ENCODE peak calls at places on chromosomes 5 and 9, in seven cellular contexts. O, Y, P, Q, D, V and E are unnamed samples.
A peak's percentile ranks its signal among the peaks of the same experiment; 100 is the strongest.

GRCh38 chr9:33813712-33814641 is 3.0 kb upstream of the UBE2R2 start:
- DNase-seq in O (peak; percentile 30), Y (peak; percentile 64), P (peak; percentile 62), Q (no peak), D (no peak), V (peak; percentile 43), E (no peak)

GRCh38 chr5:71482132-71482531 is 26.7 kb downstream of the BDP1 start:
- DNase-seq in O (no peak), Y (peak; percentile 46), P (no peak), Q (no peak), D (no peak), V (no peak), E (no peak)

GRCh38 chr9:76459691-76460635 is 981 bp downstream of the GCNT1 start:
- DNase-seq in O (peak; percentile 35), Y (peak; percentile 30), P (peak; percentile 79), Q (peak; percentile 23), D (no peak), V (peak; percentile 27), E (no peak)

GRCh38 chr5:172162348-172162747 is 25.7 kb downstream of the STK10 start:
- DNase-seq in O (no peak), Y (no peak), P (no peak), Q (no peak), D (no peak), V (no peak), E (no peak)

GRCh38 chr5:133219296-133219695 is 167.5 kb downstream of the HSPA4 start:
- DNase-seq in O (no peak), Y (no peak), P (no peak), Q (no peak), D (no peak), V (no peak), E (no peak)

GRCh38 chr9:107425110-107426025 is 64.2 kb downstream of the KLF4 start:
- DNase-seq in O (peak; percentile 75), Y (peak; percentile 81), P (no peak), Q (peak; percentile 58), D (peak; percentile 13), V (peak; percentile 66), E (no peak)

GRCh38 chr5:1793966-1794895 is 5.4 kb downstream of the MRPL36 start:
- DNase-seq in O (peak; percentile 53), Y (peak; percentile 96), P (peak; percentile 40), Q (no peak), D (no peak), V (peak; percentile 36), E (no peak)

GRCh38 chr5:123755587-123756324 is 243.8 kb downstream of the CSNK1G3 start:
- DNase-seq in O (no peak), Y (no peak), P (no peak), Q (no peak), D (no peak), V (no peak), E (no peak)

GRCh38 chr9:4196376-4196775 is 103.5 kb downstream of the GLIS3 start:
- DNase-seq in O (no peak), Y (peak; percentile 73), P (no peak), Q (no peak), D (no peak), V (no peak), E (no peak)

GRCh38 chr5:87191645-87192044 is 76.0 kb upstream of the RASA1 start:
- DNase-seq in O (peak; percentile 8), Y (no peak), P (no peak), Q (no peak), D (no peak), V (no peak), E (no peak)

GRCh38 chr9:34612788-34613390 is 992 bp upstream of the RPP25L start:
- DNase-seq in O (peak; percentile 81), Y (peak; percentile 72), P (no peak), Q (peak; percentile 64), D (peak; percentile 54), V (peak; percentile 85), E (no peak)

GRCh38 chr5:135208555-135209494 is 174.8 kb upstream of the PITX1 start:
- DNase-seq in O (no peak), Y (peak; percentile 96), P (peak; percentile 85), Q (peak; percentile 9), D (no peak), V (no peak), E (no peak)

GRCh38 chr5:95842955-95843544 is 20.5 kb upstream of the GLRX start:
- DNase-seq in O (peak; percentile 81), Y (peak; percentile 82), P (peak; percentile 72), Q (no peak), D (no peak), V (peak; percentile 87), E (peak; percentile 26)

GRCh38 chr5:147789820-147790219 is 7.3 kb upstream of the JAKMIP2 start:
- DNase-seq in O (no peak), Y (no peak), P (no peak), Q (no peak), D (no peak), V (no peak), E (no peak)

GRCh38 chr5:155822177-155822576 is 504.8 kb upstream of the SGCD start:
- DNase-seq in O (no peak), Y (no peak), P (no peak), Q (no peak), D (no peak), V (no peak), E (no peak)

GRCh38 chr5:127092690-127093089 is 19.4 kb upstream of the C5orf63 start:
- DNase-seq in O (no peak), Y (peak; percentile 83), P (peak; percentile 33), Q (no peak), D (no peak), V (no peak), E (no peak)

GRCh38 chr9:68808481-68808880 is 103.4 kb downstream of the PIP5K1B start:
- DNase-seq in O (no peak), Y (no peak), P (no peak), Q (no peak), D (no peak), V (no peak), E (no peak)

GRCh38 chr5:137344723-137345322 is 154.3 kb downstream of the SPOCK1 start:
- DNase-seq in O (peak; percentile 53), Y (peak; percentile 55), P (peak; percentile 35), Q (peak; percentile 25), D (no peak), V (peak; percentile 22), E (no peak)

GRCh38 chr5:137604348-137605095 is 105.4 kb upstream of the SPOCK1 start:
- DNase-seq in O (no peak), Y (no peak), P (no peak), Q (no peak), D (no peak), V (no peak), E (no peak)

GRCh38 chr9:111728143-111728542 is 66.6 kb downstream of the SHOC1 start:
- DNase-seq in O (no peak), Y (no peak), P (no peak), Q (no peak), D (no peak), V (no peak), E (no peak)

GRCh38 chr9:79969383-79969782 is 397.6 kb downstream of the TLE4 start:
- DNase-seq in O (no peak), Y (no peak), P (no peak), Q (no peak), D (no peak), V (no peak), E (no peak)

GRCh38 chr5:159444441-159445082 is 114.3 kb upstream of the IL12B start:
- DNase-seq in O (no peak), Y (peak; percentile 43), P (no peak), Q (no peak), D (no peak), V (peak; percentile 27), E (no peak)

GRCh38 chr9:89602978-89603628 is 1.7 kb upstream of the GADD45G start:
- DNase-seq in O (peak; percentile 94), Y (peak; percentile 58), P (peak; percentile 96), Q (peak; percentile 89), D (peak; percentile 75), V (peak; percentile 86), E (peak; percentile 46)

GRCh38 chr9:90044263-90044662 is 439.5 kb downstream of the GADD45G start:
- DNase-seq in O (no peak), Y (no peak), P (no peak), Q (no peak), D (no peak), V (no peak), E (no peak)

GRCh38 chr9:68999393-69000105 is 14.4 kb downstream of the PRKACG start:
- DNase-seq in O (peak; percentile 76), Y (peak; percentile 52), P (peak; percentile 72), Q (peak; percentile 46), D (peak; percentile 27), V (peak; percentile 74), E (no peak)

GRCh38 chr5:34598177-34598794 is 57.8 kb upstream of the RAI14 start:
- DNase-seq in O (no peak), Y (peak; percentile 92), P (peak; percentile 39), Q (no peak), D (no peak), V (no peak), E (no peak)

GRCh38 chr5:35331941-35332340 is 101.7 kb upstream of the PRLR start:
- DNase-seq in O (no peak), Y (no peak), P (no peak), Q (no peak), D (no peak), V (no peak), E (no peak)

GRCh38 chr5:151680944-151681427 is 5.7 kb downstream of the SPARC start:
- DNase-seq in O (no peak), Y (no peak), P (no peak), Q (no peak), D (no peak), V (no peak), E (no peak)

GRCh38 chr9:16469184-16469583 is 401.3 kb downstream of the BNC2 start:
- DNase-seq in O (no peak), Y (no peak), P (no peak), Q (no peak), D (no peak), V (no peak), E (no peak)

GRCh38 chr9:124122321-124122720 is 110.8 kb downstream of the LHX2 start:
- DNase-seq in O (no peak), Y (peak; percentile 24), P (no peak), Q (no peak), D (no peak), V (no peak), E (no peak)

GRCh38 chr9:78314953-78315870 is 18.3 kb downstream of the PSAT1 start:
- DNase-seq in O (no peak), Y (peak; percentile 28), P (no peak), Q (no peak), D (no peak), V (peak; percentile 37), E (no peak)

GRCh38 chr5:175778951-175779475 is 92.4 kb upstream of the CPLX2 start:
- DNase-seq in O (no peak), Y (peak; percentile 75), P (no peak), Q (no peak), D (no peak), V (no peak), E (no peak)

GRCh38 chr9:91182429-91182828 is 179.3 kb downstream of the AUH start:
- DNase-seq in O (no peak), Y (no peak), P (no peak), Q (no peak), D (no peak), V (no peak), E (no peak)

GRCh38 chr5:134611515-134611914 is 21.1 kb downstream of the SAR1B start:
- DNase-seq in O (no peak), Y (no peak), P (no peak), Q (no peak), D (no peak), V (no peak), E (no peak)

GRCh38 chr5:9924614-9925013 is 294.5 kb upstream of the TAS2R1 start:
- DNase-seq in O (no peak), Y (no peak), P (peak; percentile 10), Q (no peak), D (no peak), V (no peak), E (no peak)

GRCh38 chr9:132731230-132731629 is 61.0 kb downstream of the GTF3C4 start:
- DNase-seq in O (no peak), Y (no peak), P (no peak), Q (no peak), D (no peak), V (no peak), E (no peak)

GRCh38 chr9:137312852-137313325 is 10.8 kb upstream of the NRARP start:
- DNase-seq in O (no peak), Y (no peak), P (peak; percentile 57), Q (no peak), D (no peak), V (no peak), E (no peak)

GRCh38 chr9:109108318-109108717 is 11.4 kb downstream of the TMEM245 start:
- DNase-seq in O (no peak), Y (peak; percentile 58), P (no peak), Q (no peak), D (no peak), V (peak; percentile 36), E (no peak)